ENCODE peak calls at places on chromosomes 3 and 15, in seven cellular contexts. One of them, this sample, is unnamed.

GRCh38 chr3:122957707-122958210 is 69.8 kb downstream of the SEMA5B start:
- DNase-seq in globus pallidus: no peak
- DNase-seq in WTC11: no peak
- DNase-seq in endothelial cell: no peak
- DNase-seq in stimulated activated CD4-positive, alpha-beta T cell treated with anti-CD3 and anti-CD28 coated beads, Interleukin-15, amount 100 ng/mL, for 24 hours: no peak
- DNase-seq in T-cell: no peak
- DNase-seq in DMS 273 treated with DMSO at 0.1 percent for 48 hours: no peak
- DNase-seq in this sample: no peak

GRCh38 chr3:16251316-16252085 is 13.2 kb downstream of the DPH3 start:
- DNase-seq in T-cell: no peak
- DNase-seq in stimulated activated CD4-positive, alpha-beta T cell treated with anti-CD3 and anti-CD28 coated beads, Interleukin-15, amount 100 ng/mL, for 24 hours: no peak
- DNase-seq in WTC11: no peak
- DNase-seq in globus pallidus: no peak
- DNase-seq in DMS 273 treated with DMSO at 0.1 percent for 48 hours: no peak
- DNase-seq in endothelial cell: no peak
- DNase-seq in this sample: no peak

GRCh38 chr3:106007512-106007911 is 138.7 kb upstream of the CBLB start:
- DNase-seq in DMS 273 treated with DMSO at 0.1 percent for 48 hours: no peak
- DNase-seq in globus pallidus: no peak
- DNase-seq in endothelial cell: no peak
- DNase-seq in WTC11: no peak
- DNase-seq in stimulated activated CD4-positive, alpha-beta T cell treated with anti-CD3 and anti-CD28 coated beads, Interleukin-15, amount 100 ng/mL, for 24 hours: peak; percentile 45
- DNase-seq in T-cell: no peak
- DNase-seq in this sample: no peak

GRCh38 chr3:181212271-181212670 is 222.7 kb upstream of the DNAJC19 start:
- DNase-seq in DMS 273 treated with DMSO at 0.1 percent for 48 hours: no peak
- DNase-seq in T-cell: no peak
- DNase-seq in globus pallidus: no peak
- DNase-seq in stimulated activated CD4-positive, alpha-beta T cell treated with anti-CD3 and anti-CD28 coated beads, Interleukin-15, amount 100 ng/mL, for 24 hours: no peak
- DNase-seq in WTC11: no peak
- DNase-seq in endothelial cell: no peak
- DNase-seq in this sample: no peak

GRCh38 chr3:71784914-71785593 is at the start of gene PROK2:
- DNase-seq in globus pallidus: no peak
- DNase-seq in WTC11: peak; percentile 52
- DNase-seq in stimulated activated CD4-positive, alpha-beta T cell treated with anti-CD3 and anti-CD28 coated beads, Interleukin-15, amount 100 ng/mL, for 24 hours: peak; percentile 65
- DNase-seq in T-cell: peak; percentile 26
- DNase-seq in endothelial cell: peak; percentile 25
- DNase-seq in DMS 273 treated with DMSO at 0.1 percent for 48 hours: no peak
- DNase-seq in this sample: no peak

GRCh38 chr3:128491071-128491899 is 1.7 kb downstream of the GATA2 start:
- DNase-seq in DMS 273 treated with DMSO at 0.1 percent for 48 hours: no peak
- DNase-seq in T-cell: no peak
- DNase-seq in globus pallidus: no peak
- DNase-seq in stimulated activated CD4-positive, alpha-beta T cell treated with anti-CD3 and anti-CD28 coated beads, Interleukin-15, amount 100 ng/mL, for 24 hours: no peak
- DNase-seq in endothelial cell: no peak
- DNase-seq in WTC11: peak; percentile 35
- DNase-seq in this sample: no peak

GRCh38 chr3:21697707-21698106 is 53.3 kb downstream of the ZNF385D start:
- DNase-seq in stimulated activated CD4-positive, alpha-beta T cell treated with anti-CD3 and anti-CD28 coated beads, Interleukin-15, amount 100 ng/mL, for 24 hours: no peak
- DNase-seq in endothelial cell: no peak
- DNase-seq in WTC11: no peak
- DNase-seq in T-cell: no peak
- DNase-seq in DMS 273 treated with DMSO at 0.1 percent for 48 hours: no peak
- DNase-seq in globus pallidus: no peak
- DNase-seq in this sample: no peak

GRCh38 chr15:52124270-52124878 is 11.8 kb upstream of the BCL2L10 start:
- DNase-seq in WTC11: no peak
- DNase-seq in T-cell: no peak
- DNase-seq in endothelial cell: no peak
- DNase-seq in DMS 273 treated with DMSO at 0.1 percent for 48 hours: no peak
- DNase-seq in globus pallidus: no peak
- DNase-seq in stimulated activated CD4-positive, alpha-beta T cell treated with anti-CD3 and anti-CD28 coated beads, Interleukin-15, amount 100 ng/mL, for 24 hours: no peak
- DNase-seq in this sample: no peak

GRCh38 chr3:171712168-171712938 is 97.9 kb downstream of the PLD1 start:
- DNase-seq in WTC11: no peak
- DNase-seq in endothelial cell: no peak
- DNase-seq in stimulated activated CD4-positive, alpha-beta T cell treated with anti-CD3 and anti-CD28 coated beads, Interleukin-15, amount 100 ng/mL, for 24 hours: no peak
- DNase-seq in T-cell: no peak
- DNase-seq in globus pallidus: no peak
- DNase-seq in DMS 273 treated with DMSO at 0.1 percent for 48 hours: no peak
- DNase-seq in this sample: no peak

GRCh38 chr3:125110016-125110875 is 54.4 kb upstream of the HEG1 start:
- DNase-seq in stimulated activated CD4-positive, alpha-beta T cell treated with anti-CD3 and anti-CD28 coated beads, Interleukin-15, amount 100 ng/mL, for 24 hours: peak; percentile 57
- DNase-seq in DMS 273 treated with DMSO at 0.1 percent for 48 hours: no peak
- DNase-seq in WTC11: no peak
- DNase-seq in globus pallidus: no peak
- DNase-seq in endothelial cell: no peak
- DNase-seq in T-cell: no peak
- DNase-seq in this sample: no peak

GRCh38 chr3:10527295-10528016 is 22.1 kb upstream of the ATP2B2 start:
- DNase-seq in stimulated activated CD4-positive, alpha-beta T cell treated with anti-CD3 and anti-CD28 coated beads, Interleukin-15, amount 100 ng/mL, for 24 hours: no peak
- DNase-seq in WTC11: no peak
- DNase-seq in endothelial cell: no peak
- DNase-seq in DMS 273 treated with DMSO at 0.1 percent for 48 hours: no peak
- DNase-seq in T-cell: no peak
- DNase-seq in globus pallidus: no peak
- DNase-seq in this sample: no peak

GRCh38 chr15:56732881-56733130 is 503 bp downstream of the ZNF280D start:
- DNase-seq in DMS 273 treated with DMSO at 0.1 percent for 48 hours: no peak
- DNase-seq in endothelial cell: no peak
- DNase-seq in globus pallidus: peak; percentile 68
- DNase-seq in WTC11: no peak
- DNase-seq in stimulated activated CD4-positive, alpha-beta T cell treated with anti-CD3 and anti-CD28 coated beads, Interleukin-15, amount 100 ng/mL, for 24 hours: no peak
- DNase-seq in T-cell: no peak
- DNase-seq in this sample: no peak

GRCh38 chr3:88033806-88034205 is 25.0 kb downstream of the CGGBP1 start:
- DNase-seq in globus pallidus: no peak
- DNase-seq in endothelial cell: no peak
- DNase-seq in DMS 273 treated with DMSO at 0.1 percent for 48 hours: no peak
- DNase-seq in T-cell: no peak
- DNase-seq in stimulated activated CD4-positive, alpha-beta T cell treated with anti-CD3 and anti-CD28 coated beads, Interleukin-15, amount 100 ng/mL, for 24 hours: no peak
- DNase-seq in WTC11: no peak
- DNase-seq in this sample: no peak

This sample was measured in gastrocnemius medialis.